ENCODE peak calls at places on chromosomes 11 and 22, in four cellular contexts. H is progenitor cell of endocrine pancreas, Y is A549, X is fibroblast of lung. Z is an unnamed sample.

GRCh38 chr11:94218372-94218771 is 86.0 kb upstream of the IZUMO1R start:
- DNase-seq in H (no peak), Y (no peak), X (no peak), Z (no peak)

GRCh38 chr22:37334461-37334858 is 52.2 kb downstream of the CYTH4 start:
- DNase-seq in H (no peak), Y (no peak), X (no peak), Z (no peak)

GRCh38 chr11:75277991-75278790 is 37.6 kb downstream of the TPBGL start:
- DNase-seq in H (no peak), Y (no peak), X (no peak), Z (no peak)

GRCh38 chr11:83816572-83817187 is 530.5 kb upstream of the CCDC90B start:
- DNase-seq in H (no peak), Y (peak), X (peak), Z (no peak)

GRCh38 chr22:46547179-46547882 is 9.9 kb upstream of the CELSR1 start:
- DNase-seq in H (no peak), Y (no peak), X (peak), Z (no peak)

GRCh38 chr22:19361501-19362103 is 69.9 kb downstream of the HIRA start:
- DNase-seq in H (no peak), Y (no peak), X (no peak), Z (no peak)

GRCh38 chr11:129643031-129643721 is 172.5 kb upstream of the TMEM45B start:
- DNase-seq in H (no peak), Y (peak), X (peak), Z (no peak)

GRCh38 chr11:131108780-131109179 is 192.5 kb upstream of the SNX19 start:
- DNase-seq in H (no peak), Y (no peak), X (peak), Z (no peak)

GRCh38 chr11:126607374-126607773 is 251.9 kb downstream of the ST3GAL4 start:
- DNase-seq in H (peak), Y (peak), X (peak), Z (peak)

GRCh38 chr11:70948855-70949551 is 303.4 kb downstream of the SHANK2 start:
- DNase-seq in H (no peak), Y (no peak), X (no peak), Z (no peak)

GRCh38 chr11:75240381-75241035 is at the start of gene TPBGL:
- DNase-seq in H (no peak), Y (no peak), X (peak), Z (peak)

GRCh38 chr11:2375964-2376551 is 1.1 kb upstream of the CD81 start:
- DNase-seq in H (no peak), Y (no peak), X (no peak), Z (no peak)

GRCh38 chr11:47714554-47715081 is 551 bp downstream of the AGBL2 start:
- DNase-seq in H (no peak), Y (no peak), X (peak), Z (no peak)

GRCh38 chr11:124896821-124897391 is 759 bp downstream of the ROBO4 start:
- DNase-seq in H (no peak), Y (no peak), X (no peak), Z (no peak)

GRCh38 chr11:1780700-1781592 is 17.2 kb upstream of the CTSD start:
- DNase-seq in H (no peak), Y (no peak), X (no peak), Z (no peak)

GRCh38 chr11:114147389-114148382 is 88.2 kb downstream of the ZBTB16 start:
- DNase-seq in H (no peak), Y (no peak), X (no peak), Z (no peak)